ENCODE peak calls at places on chromosomes 2 and 18, in eight cellular contexts. V, L, G, W, E, T, P and Q are unnamed samples.
A peak's percentile ranks its signal among the peaks of the same experiment; 100 is the strongest.

GRCh38 chr2:42230891-42231290 is 61.7 kb downstream of the EML4 start:
- DNase-seq in V (no peak), E (no peak), W (no peak), P (no peak), T (peak; percentile 17), L (no peak), G (no peak), Q (no peak)

GRCh38 chr2:10141736-10142639 is 19.4 kb downstream of the RRM2 start:
- DNase-seq in G (no peak), T (peak; percentile 30), V (no peak), W (peak; percentile 48), E (no peak), L (no peak), P (peak; percentile 47), Q (peak; percentile 94)

GRCh38 chr2:8475349-8476045 is 206.4 kb upstream of the ID2 start:
- DNase-seq in L (no peak), T (no peak), E (no peak), W (peak; percentile 30), P (peak; percentile 72), G (no peak), V (no peak), Q (no peak)

GRCh38 chr2:180675170-180675569 is 305.2 kb upstream of the UBE2E3 start:
- DNase-seq in V (no peak), T (no peak), G (no peak), L (no peak), E (no peak), W (peak; percentile 6), P (no peak), Q (no peak)

GRCh38 chr2:100924520-100925451 is 77.3 kb upstream of the RPL31 start:
- DNase-seq in V (no peak), L (peak; percentile 85), P (peak; percentile 62), W (no peak), T (peak; percentile 67), G (no peak), E (peak; percentile 69), Q (no peak)

GRCh38 chr2:80303006-80303741 is 1.4 kb downstream of the LRRTM1 start:
- DNase-seq in G (peak; percentile 51), V (no peak), W (peak; percentile 55), L (no peak), E (no peak), T (no peak), P (no peak), Q (no peak)

GRCh38 chr2:11342561-11343343 is 1.7 kb downstream of the ROCK2 start:
- DNase-seq in W (peak; percentile 32), V (no peak), T (peak; percentile 70), E (no peak), G (no peak), P (no peak), L (peak; percentile 81), Q (no peak)

GRCh38 chr2:46510596-46511177 is 31.3 kb downstream of the TMEM247 start:
- DNase-seq in G (no peak), V (no peak), P (no peak), T (no peak), L (no peak), E (no peak), W (no peak), Q (no peak)

GRCh38 chr2:46876741-46877384 is 38.7 kb downstream of the MCFD2 start:
- DNase-seq in L (peak; percentile 88), W (peak; percentile 72), P (no peak), V (peak; percentile 65), E (peak; percentile 74), T (peak; percentile 87), G (no peak), Q (peak; percentile 48)

GRCh38 chr2:42925742-42926437 is 133.5 kb upstream of the HAAO start:
- DNase-seq in L (no peak), P (no peak), E (no peak), G (peak; percentile 52), W (no peak), T (no peak), V (peak; percentile 56), Q (no peak)

GRCh38 chr2:197378494-197378972 is 56.3 kb downstream of the SF3B1 start:
- DNase-seq in T (peak; percentile 64), W (peak; percentile 62), L (peak; percentile 58), V (no peak), P (peak; percentile 61), G (no peak), E (no peak), Q (peak; percentile 45)

GRCh38 chr18:26654173-26655009 is 106.0 kb upstream of the KCTD1 start:
- DNase-seq in T (peak; percentile 3), P (no peak), V (no peak), L (no peak), W (no peak), G (no peak), E (no peak), Q (no peak)

GRCh38 chr18:26656944-26657536 is 108.7 kb upstream of the KCTD1 start:
- DNase-seq in W (peak; percentile 79), V (peak; percentile 84), L (peak; percentile 71), E (peak; percentile 88), T (peak; percentile 70), G (peak; percentile 70), P (no peak), Q (peak; percentile 33)

GRCh38 chr18:26656401-26656943 is 108.1 kb upstream of the KCTD1 start:
- DNase-seq in G (no peak), L (no peak), W (no peak), P (no peak), E (no peak), V (peak; percentile 30), T (no peak), Q (no peak)

GRCh38 chr18:26655614-26656400 is 107.5 kb upstream of the KCTD1 start:
- DNase-seq in T (peak; percentile 52), V (peak; percentile 72), G (peak; percentile 67), E (peak; percentile 77), L (peak; percentile 58), W (peak; percentile 89), P (no peak), Q (no peak)

DNA sequence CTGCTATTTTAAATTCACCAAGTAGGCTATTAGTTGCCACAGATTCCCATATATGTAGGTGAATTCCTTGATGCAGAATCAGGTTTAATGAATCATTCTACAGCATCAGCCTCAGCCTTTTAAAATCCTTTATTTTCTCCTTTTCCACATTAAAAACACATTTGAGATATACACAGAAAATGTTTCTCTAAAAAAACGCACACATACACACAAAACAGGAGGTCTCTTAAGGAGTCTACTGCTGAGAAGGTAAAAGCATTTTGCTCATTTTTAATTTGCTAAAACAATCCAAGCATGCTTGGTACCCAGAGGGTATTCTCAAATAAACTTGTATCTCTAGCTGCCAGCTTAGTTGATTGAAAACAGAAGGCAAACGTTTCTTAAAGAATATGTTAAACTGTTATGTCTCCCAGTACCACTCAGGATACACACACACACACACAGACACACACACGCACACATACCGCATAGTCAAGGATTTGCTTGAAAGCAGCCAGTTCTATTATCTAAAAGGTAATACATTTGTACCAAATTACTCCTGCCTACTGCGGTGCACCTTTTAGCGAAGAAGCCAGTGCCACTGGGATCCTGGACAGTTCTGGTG is 106.8 kb upstream of the KCTD1 start:
- DNase-seq in E (no peak), P (no peak), T (peak; percentile 47), L (peak; percentile 28), V (no peak), W (no peak), G (no peak), Q (no peak)
- H3K4me3 ChIP-seq in E (peak overlapping the region; percentile 77), P (no peak overlapping the region), T (peak overlapping the region; percentile 57), L (no peak overlapping the region), V (peak overlapping the region; percentile 74), W (peak overlapping the region; percentile 3), G (peak overlapping the region; percentile 71), Q (no peak overlapping the region)

GRCh38 chr2:567865-568638 is 109.2 kb downstream of the TMEM18 start:
- DNase-seq in L (peak; percentile 64), E (no peak), T (peak; percentile 75), P (no peak), G (no peak), V (peak; percentile 40), W (no peak), Q (no peak)
- H3K4me3 ChIP-seq in L (no peak overlapping the region), E (peak overlapping the region; percentile 44), T (peak overlapping the region; percentile 44), P (no peak overlapping the region), G (no peak overlapping the region), V (no peak overlapping the region), W (no peak overlapping the region), Q (no peak overlapping the region)

GRCh38 chr2:226902041-226902972 is 66.5 kb downstream of the RHBDD1 start:
- DNase-seq in V (no peak), G (no peak), L (peak; percentile 4), T (no peak), P (no peak), W (no peak), E (no peak), Q (no peak)
- H3K4me3 ChIP-seq in V (no peak overlapping the region), G (no peak overlapping the region), L (no peak overlapping the region), T (no peak overlapping the region), P (no peak overlapping the region), W (no peak overlapping the region), E (no peak overlapping the region), Q (no peak overlapping the region)

GRCh38 chr2:102277202-102277700 is 34.1 kb upstream of the IL1RL1 start:
- DNase-seq in L (no peak), W (peak; percentile 80), V (no peak), P (no peak), T (no peak), G (no peak), E (no peak), Q (no peak)
- H3K4me3 ChIP-seq in L (no peak overlapping the region), W (no peak overlapping the region), V (no peak overlapping the region), P (no peak overlapping the region), T (no peak overlapping the region), G (no peak overlapping the region), E (no peak overlapping the region), Q (no peak overlapping the region)

GRCh38 chr2:230650585-230651137 is 62.0 kb upstream of the CAB39 start:
- DNase-seq in G (no peak), T (no peak), E (no peak), L (no peak), W (no peak), P (no peak), V (no peak), Q (no peak)
- H3K4me3 ChIP-seq in G (no peak overlapping the region), T (no peak overlapping the region), E (no peak overlapping the region), L (no peak overlapping the region), W (no peak overlapping the region), P (no peak overlapping the region), V (no peak overlapping the region), Q (no peak overlapping the region)

DNA sequence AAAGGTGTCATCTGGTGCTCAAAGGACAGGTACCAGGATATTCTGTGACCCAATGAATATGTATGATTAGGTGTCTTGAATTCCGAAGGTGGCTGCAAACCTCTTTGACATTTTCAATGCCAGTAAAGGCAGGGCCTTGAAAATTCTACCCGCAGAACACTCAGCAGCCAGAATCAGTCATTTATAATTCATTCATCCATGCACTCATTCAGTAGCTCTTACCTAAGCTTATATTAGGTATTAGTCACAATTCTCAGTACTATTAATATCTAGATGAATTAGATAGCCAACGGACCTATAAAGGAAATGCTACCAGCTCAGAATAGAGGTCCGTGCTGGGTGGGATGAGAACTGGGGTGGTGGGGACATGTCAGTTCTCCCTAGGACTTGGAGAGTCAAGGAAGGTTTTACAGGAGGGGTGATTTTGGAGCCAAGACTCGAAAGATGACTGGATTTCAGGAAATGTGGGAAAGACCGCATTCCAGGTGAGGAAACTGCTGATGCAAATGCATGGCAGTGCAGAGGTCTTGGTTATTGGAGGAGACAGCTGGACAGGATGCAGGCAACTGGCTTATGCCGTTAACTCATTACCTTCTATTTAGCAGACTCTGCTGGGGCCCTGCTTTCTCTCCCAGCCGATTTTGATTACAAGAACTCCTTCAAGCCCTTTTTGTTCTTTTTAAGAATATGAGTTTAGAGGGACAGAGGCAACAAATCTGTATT is 7.2 kb downstream of the TRIB2 start:
- DNase-seq in V (no peak), W (peak; percentile 3), P (no peak), G (no peak), T (no peak), E (peak; percentile 26), L (no peak), Q (no peak)
- H3K4me3 ChIP-seq in V (peak overlapping the region; percentile 74), W (no peak overlapping the region), P (no peak overlapping the region), G (no peak overlapping the region), T (no peak overlapping the region), E (peak overlapping the region; percentile 91), L (no peak overlapping the region), Q (no peak overlapping the region)

GRCh38 chr2:150234787-150235512 is 252.5 kb downstream of the RND3 start:
- DNase-seq in W (no peak), T (peak; percentile 73), L (peak; percentile 84), V (no peak), G (no peak), P (no peak), E (no peak), Q (no peak)
- H3K4me3 ChIP-seq in W (no peak overlapping the region), T (no peak overlapping the region), L (no peak overlapping the region), V (peak overlapping the region; percentile 17), G (peak overlapping the region; percentile 2), P (no peak overlapping the region), E (peak overlapping the region; percentile 4), Q (no peak overlapping the region)